ENCODE peak calls at places on chromosomes 3 and 15, in eight cellular contexts. One of them, this sample, is unnamed.

GRCh38 chr15:67135494-67135893 is 70.1 kb downstream of the SMAD3 start:
- DNase-seq in M059J: peak
- DNase-seq in RPMI7951: no peak
- DNase-seq in CD4-positive, alpha-beta T cell: no peak
- DNase-seq in GM12892: no peak
- DNase-seq in lower leg skin: no peak
- DNase-seq in IMR-90: peak
- DNase-seq in activated T-helper 1 cell treated with Interleukin-2 at 50 U/mL for 16 hours: no peak
- DNase-seq in this sample: no peak

GRCh38 chr3:28218071-28218916 is 23.1 kb upstream of the CMC1 start:
- DNase-seq in GM12892: no peak
- DNase-seq in RPMI7951: no peak
- DNase-seq in lower leg skin: no peak
- DNase-seq in IMR-90: no peak
- DNase-seq in activated T-helper 1 cell treated with Interleukin-2 at 50 U/mL for 16 hours: no peak
- DNase-seq in CD4-positive, alpha-beta T cell: no peak
- DNase-seq in M059J: no peak
- DNase-seq in this sample: no peak

GRCh38 chr15:82952156-82953081 is at the start of gene HOMER2:
- DNase-seq in activated T-helper 1 cell treated with Interleukin-2 at 50 U/mL for 16 hours: no peak
- DNase-seq in lower leg skin: no peak
- DNase-seq in M059J: peak
- DNase-seq in GM12892: no peak
- DNase-seq in CD4-positive, alpha-beta T cell: no peak
- DNase-seq in RPMI7951: peak
- DNase-seq in IMR-90: no peak
- DNase-seq in this sample: peak

GRCh38 chr3:189941679-189942078 is 179.0 kb downstream of the P3H2 start:
- DNase-seq in IMR-90: peak
- DNase-seq in GM12892: no peak
- DNase-seq in lower leg skin: no peak
- DNase-seq in M059J: peak
- DNase-seq in CD4-positive, alpha-beta T cell: no peak
- DNase-seq in activated T-helper 1 cell treated with Interleukin-2 at 50 U/mL for 16 hours: no peak
- DNase-seq in RPMI7951: peak
- DNase-seq in this sample: peak

GRCh38 chr3:38630591-38630990 is 18.9 kb downstream of the SCN5A start:
- DNase-seq in CD4-positive, alpha-beta T cell: no peak
- DNase-seq in RPMI7951: no peak
- DNase-seq in IMR-90: no peak
- DNase-seq in lower leg skin: no peak
- DNase-seq in M059J: no peak
- DNase-seq in activated T-helper 1 cell treated with Interleukin-2 at 50 U/mL for 16 hours: no peak
- DNase-seq in GM12892: no peak
- DNase-seq in this sample: no peak

GRCh38 chr3:11350374-11350773 is 78.2 kb downstream of the ATG7 start:
- DNase-seq in activated T-helper 1 cell treated with Interleukin-2 at 50 U/mL for 16 hours: no peak
- DNase-seq in lower leg skin: no peak
- DNase-seq in GM12892: no peak
- DNase-seq in CD4-positive, alpha-beta T cell: no peak
- DNase-seq in RPMI7951: peak
- DNase-seq in M059J: peak
- DNase-seq in IMR-90: peak
- DNase-seq in this sample: no peak

GRCh38 chr15:64686130-64686735 is 89.2 kb downstream of the RBPMS2 start:
- DNase-seq in IMR-90: peak
- DNase-seq in M059J: peak
- DNase-seq in GM12892: no peak
- DNase-seq in activated T-helper 1 cell treated with Interleukin-2 at 50 U/mL for 16 hours: no peak
- DNase-seq in RPMI7951: peak
- DNase-seq in CD4-positive, alpha-beta T cell: no peak
- DNase-seq in lower leg skin: no peak
- DNase-seq in this sample: peak

GRCh38 chr15:63372018-63372705 is 9.5 kb downstream of the CA12 start:
- DNase-seq in lower leg skin: peak
- DNase-seq in CD4-positive, alpha-beta T cell: no peak
- DNase-seq in activated T-helper 1 cell treated with Interleukin-2 at 50 U/mL for 16 hours: no peak
- DNase-seq in GM12892: no peak
- DNase-seq in RPMI7951: peak
- DNase-seq in M059J: peak
- DNase-seq in IMR-90: peak
- DNase-seq in this sample: no peak

GRCh38 chr3:110564674-110565073 is 506.9 kb upstream of the NECTIN3 start:
- DNase-seq in CD4-positive, alpha-beta T cell: no peak
- DNase-seq in lower leg skin: no peak
- DNase-seq in activated T-helper 1 cell treated with Interleukin-2 at 50 U/mL for 16 hours: no peak
- DNase-seq in IMR-90: peak
- DNase-seq in GM12892: no peak
- DNase-seq in RPMI7951: no peak
- DNase-seq in M059J: no peak
- DNase-seq in this sample: no peak

GRCh38 chr3:102715030-102715697 is 280.3 kb downstream of the ZPLD1 start:
- DNase-seq in lower leg skin: no peak
- DNase-seq in GM12892: peak
- DNase-seq in M059J: peak
- DNase-seq in IMR-90: no peak
- DNase-seq in RPMI7951: no peak
- DNase-seq in activated T-helper 1 cell treated with Interleukin-2 at 50 U/mL for 16 hours: no peak
- DNase-seq in CD4-positive, alpha-beta T cell: no peak
- DNase-seq in this sample: no peak